ENCODE peak calls at places on chromosomes 11 and 22, in eight cellular contexts. D is foreskin fibroblast, K is RWPE1, H is H1, B is fibroblast of pulmonary artery, M is heart left ventricle, L is heart right ventricle, S is AG04450. O is an unnamed sample.
A peak's percentile ranks its signal among the peaks of the same experiment; 100 is the strongest.

GRCh38 chr11:75465701-75466531 is 32.9 kb upstream of the KLHL35 start:
- DNase-seq in H (no peak), M (no peak), B (peak; percentile 33), S (no peak), L (no peak), D (no peak), K (no peak), O (no peak)

GRCh38 chr11:73734996-73735395 is 25.9 kb downstream of the RAB6A start:
- DNase-seq in S (no peak), B (peak; percentile 18), M (no peak), L (no peak), D (no peak), H (no peak), K (no peak), O (no peak)

GRCh38 chr11:71934213-71934612 is 5.4 kb downstream of the RNF121 start:
- DNase-seq in B (no peak), L (no peak), M (no peak), D (no peak), K (no peak), S (no peak), H (no peak), O (no peak)

GRCh38 chr11:23112987-23113886 is 253.0 kb upstream of the CCDC179 start:
- DNase-seq in K (peak; percentile 44), D (peak; percentile 19), B (peak; percentile 65), S (no peak), H (peak; percentile 52), M (no peak), L (no peak), O (no peak)

GRCh38 chr11:43327987-43328386 is 16.2 kb downstream of the API5 start:
- DNase-seq in B (peak; percentile 96), D (peak; percentile 94), M (no peak), K (peak; percentile 71), S (peak; percentile 89), H (no peak), L (no peak), O (no peak)

GRCh38 chr11:7570938-7571337 is 57.1 kb downstream of the PPFIBP2 start:
- DNase-seq in B (no peak), D (no peak), S (no peak), L (no peak), K (no peak), M (no peak), H (no peak), O (no peak)

GRCh38 chr11:84854498-84854880 is 772.7 kb downstream of the DLG2 start:
- DNase-seq in D (no peak), L (no peak), H (no peak), S (no peak), K (no peak), B (no peak), M (no peak), O (no peak)

GRCh38 chr11:36352919-36353318 is 56.8 kb downstream of the PRR5L start:
- DNase-seq in S (no peak), M (no peak), H (no peak), B (no peak), L (no peak), K (no peak), D (no peak), O (no peak)

GRCh38 chr11:6096417-6096816 is 11.1 kb upstream of the OR56B4 start:
- DNase-seq in S (no peak), K (no peak), H (no peak), L (peak; percentile 13), D (no peak), M (no peak), B (peak; percentile 21), O (no peak)

GRCh38 chr22:19679476-19680099 is 34.7 kb upstream of the SEPTIN5 start:
- DNase-seq in D (no peak), K (no peak), S (no peak), M (no peak), L (peak; percentile 38), B (no peak), H (peak; percentile 96), O (no peak)

GRCh38 chr11:17544181-17544622 is at the start of gene USH1C:
- DNase-seq in S (no peak), L (no peak), B (no peak), M (peak; percentile 33), D (no peak), H (peak; percentile 95), K (peak; percentile 46), O (peak; percentile 45)

GRCh38 chr22:30266445-30267381 is at the start of gene OSM:
- DNase-seq in L (no peak), B (no peak), S (no peak), M (peak; percentile 68), K (no peak), H (no peak), D (no peak), O (no peak)

GRCh38 chr22:25085930-25086901 is 113.4 kb upstream of the CRYBB3 start:
- DNase-seq in H (no peak), S (no peak), B (peak; percentile 45), D (no peak), M (peak; percentile 76), K (no peak), L (peak; percentile 87), O (no peak)

GRCh38 chr11:60951909-60952741 is at the start of gene SLC15A3:
- DNase-seq in B (peak; percentile 42), H (peak; percentile 72), L (peak; percentile 67), S (no peak), D (peak; percentile 21), K (no peak), M (peak; percentile 77), O (no peak)

GRCh38 chr11:132519226-132519860 is 1013.0 kb downstream of the OPCML start:
- DNase-seq in K (no peak), B (no peak), M (no peak), D (no peak), L (no peak), S (no peak), H (no peak), O (no peak)

GRCh38 chr11:129077191-129077590 is 114.9 kb downstream of the ARHGAP32 start:
- DNase-seq in K (no peak), B (no peak), H (no peak), L (no peak), S (no peak), D (no peak), M (no peak), O (no peak)

GRCh38 chr22:45400046-45400445 is 13.4 kb downstream of the SMC1B start:
- DNase-seq in M (no peak), K (no peak), H (no peak), B (no peak), S (no peak), D (no peak), L (no peak), O (no peak)

GRCh38 chr22:45398214-45398613 is 15.2 kb downstream of the SMC1B start:
- DNase-seq in B (no peak), L (no peak), K (no peak), H (no peak), S (no peak), M (no peak), D (no peak), O (no peak)

GRCh38 chr22:45402466-45402865 is 10.9 kb downstream of the SMC1B start:
- DNase-seq in M (no peak), D (no peak), H (no peak), K (no peak), L (no peak), B (no peak), S (no peak), O (no peak)

GRCh38 chr22:45397806-45398205 is 15.6 kb downstream of the SMC1B start:
- DNase-seq in B (no peak), H (no peak), D (no peak), K (no peak), M (no peak), S (no peak), L (no peak), O (no peak)
- TF ChIP-seq CTCF in B (no peak), H (peak; percentile 64), D (no peak), K (no peak), M (peak; percentile 6), S (no peak), L (no peak), O (no peak)

GRCh38 chr22:28741758-28742561 is at the start of the genes CHEK2 and HSCB:
- DNase-seq in S (peak; percentile 95), B (peak; percentile 99), H (peak; percentile 92), L (peak; percentile 99), K (peak; percentile 96), M (peak; percentile 99), D (peak; percentile 98), O (peak; percentile 99)
- TF ChIP-seq CTCF in S (peak; percentile 22), B (no peak), H (peak; percentile 24), L (no peak), K (peak; percentile 24), M (peak; percentile 15), D (no peak), O (peak; percentile 39)

GRCh38 chr11:66221726-66222236 is 46.7 kb upstream of the RAB1B start:
- DNase-seq in H (no peak), S (no peak), L (no peak), M (no peak), D (peak; percentile 5), K (no peak), B (no peak), O (peak; percentile 40)
- TF ChIP-seq CTCF in H (no peak), S (no peak), L (no peak), M (no peak), D (no peak), K (no peak), B (no peak), O (no peak)

GRCh38 chr11:77104727-77105126 is 2.1 kb downstream of the OMP start:
- DNase-seq in D (no peak), H (no peak), K (no peak), L (no peak), S (no peak), B (peak; percentile 27), M (no peak), O (no peak)

GRCh38 chr11:77100166-77101042 is 2.2 kb upstream of the OMP start:
- DNase-seq in S (no peak), H (no peak), B (no peak), K (no peak), D (no peak), M (peak; percentile 20), L (no peak), O (peak; percentile 51)

GRCh38 chr11:77103319-77103718 is 679 bp downstream of the OMP start:
- DNase-seq in M (no peak), K (no peak), D (no peak), H (no peak), B (no peak), L (no peak), S (no peak), O (no peak)

GRCh38 chr11:77102246-77103210 is at the start of gene OMP:
- DNase-seq in K (no peak), H (no peak), S (no peak), D (no peak), B (no peak), L (no peak), M (no peak), O (peak; percentile 32)

DNA sequence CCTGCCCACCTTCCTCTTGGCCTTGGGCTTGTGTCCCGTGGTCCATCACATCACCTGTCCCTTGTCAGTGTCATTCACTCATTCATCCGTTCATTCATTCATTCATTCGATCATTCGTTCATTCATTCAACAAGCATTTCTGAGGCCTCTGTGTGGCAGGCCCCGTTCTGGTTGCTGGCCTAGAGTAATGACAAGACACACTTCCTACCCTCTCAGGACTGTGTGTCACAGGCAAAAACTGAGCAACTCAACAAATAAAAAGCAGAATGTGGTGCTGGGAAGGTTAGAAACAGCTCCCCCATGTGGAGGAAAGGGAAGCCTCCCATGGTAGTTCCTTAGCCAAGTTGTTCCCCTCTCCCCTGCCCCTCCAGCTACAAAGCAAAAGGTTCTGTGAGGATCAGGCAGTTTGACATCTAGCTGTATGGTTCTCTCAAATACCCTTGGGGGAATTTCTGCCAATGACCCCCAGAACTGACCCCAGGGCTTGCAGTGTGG is 1.6 kb upstream of the OMP start:
- DNase-seq in M (no peak), B (peak; percentile 46), D (no peak), H (no peak), K (no peak), L (no peak), S (no peak), O (no peak)
- TF ChIP-seq CTCF in M (no peak), B (peak; percentile 71), D (peak; percentile 52), H (peak; percentile 60), K (no peak), L (no peak), S (peak; percentile 58), O (peak; percentile 16)

GRCh38 chr11:117621226-117621625 is 175.8 kb downstream of the DSCAML1 start:
- DNase-seq in L (no peak), S (no peak), B (peak; percentile 23), M (no peak), D (peak; percentile 6), K (no peak), H (no peak), O (no peak)
- TF ChIP-seq CTCF in L (peak; percentile 30), S (peak; percentile 59), B (peak; percentile 61), M (peak; percentile 12), D (peak; percentile 45), K (peak; percentile 16), H (peak; percentile 3), O (peak; percentile 37)